ENCODE peak calls at places on chromosomes 1 and 21, in ten cellular contexts. One of them, this sample, is unnamed.
A peak's percentile ranks its signal among the peaks of the same experiment; 100 is the strongest.

GRCh38 chr1:40383488-40384412 is 10.2 kb downstream of the SMAP2 start:
- DNase-seq in breast epithelium: no peak
- DNase-seq in body of pancreas: peak; percentile 46
- DNase-seq in ovary: no peak
- DNase-seq in uterus: no peak
- DNase-seq in A549: no peak
- DNase-seq in prostate gland: no peak
- DNase-seq in adrenal gland: no peak
- DNase-seq in transverse colon: no peak
- DNase-seq in IMR-90: peak; percentile 93
- DNase-seq in this sample: no peak

GRCh38 chr1:8800416-8800815 is 17.0 kb downstream of the RERE start:
- DNase-seq in breast epithelium: no peak
- DNase-seq in body of pancreas: no peak
- DNase-seq in ovary: no peak
- DNase-seq in uterus: no peak
- DNase-seq in A549: no peak
- DNase-seq in prostate gland: no peak
- DNase-seq in adrenal gland: no peak
- DNase-seq in transverse colon: no peak
- DNase-seq in IMR-90: no peak
- DNase-seq in this sample: no peak

GRCh38 chr1:101251504-101251903 is 14.7 kb downstream of the S1PR1 start:
- DNase-seq in breast epithelium: no peak
- DNase-seq in body of pancreas: no peak
- DNase-seq in ovary: no peak
- DNase-seq in uterus: no peak
- DNase-seq in A549: no peak
- DNase-seq in prostate gland: no peak
- DNase-seq in adrenal gland: no peak
- DNase-seq in transverse colon: no peak
- DNase-seq in IMR-90: no peak
- DNase-seq in this sample: no peak

GRCh38 chr1:240808381-240808780 is 196.4 kb upstream of the GREM2 start:
- DNase-seq in breast epithelium: no peak
- DNase-seq in body of pancreas: no peak
- DNase-seq in ovary: no peak
- DNase-seq in uterus: no peak
- DNase-seq in A549: no peak
- DNase-seq in prostate gland: no peak
- DNase-seq in adrenal gland: no peak
- DNase-seq in transverse colon: no peak
- DNase-seq in IMR-90: no peak
- DNase-seq in this sample: no peak

GRCh38 chr1:171963762-171964161 is 122.5 kb downstream of the DNM3 start:
- DNase-seq in breast epithelium: no peak
- DNase-seq in body of pancreas: no peak
- DNase-seq in ovary: no peak
- DNase-seq in uterus: no peak
- DNase-seq in A549: no peak
- DNase-seq in prostate gland: no peak
- DNase-seq in adrenal gland: no peak
- DNase-seq in transverse colon: no peak
- DNase-seq in IMR-90: no peak
- DNase-seq in this sample: no peak

GRCh38 chr1:179105393-179105792 is 23.5 kb downstream of the TOR3A start:
- DNase-seq in breast epithelium: no peak
- DNase-seq in body of pancreas: no peak
- DNase-seq in ovary: no peak
- DNase-seq in uterus: no peak
- DNase-seq in A549: peak; percentile 55
- DNase-seq in prostate gland: no peak
- DNase-seq in adrenal gland: peak; percentile 41
- DNase-seq in transverse colon: no peak
- DNase-seq in IMR-90: no peak
- DNase-seq in this sample: no peak

GRCh38 chr1:152996633-152997385 is 4.7 kb upstream of the SPRR3 start:
- DNase-seq in breast epithelium: no peak
- DNase-seq in body of pancreas: no peak
- DNase-seq in ovary: no peak
- DNase-seq in uterus: no peak
- DNase-seq in A549: no peak
- DNase-seq in prostate gland: no peak
- DNase-seq in adrenal gland: no peak
- DNase-seq in transverse colon: no peak
- DNase-seq in IMR-90: no peak
- DNase-seq in this sample: no peak

GRCh38 chr1:35660581-35661473 is 19.5 kb upstream of the PSMB2 start:
- DNase-seq in breast epithelium: no peak
- DNase-seq in body of pancreas: no peak
- DNase-seq in ovary: no peak
- DNase-seq in uterus: no peak
- DNase-seq in A549: peak; percentile 20
- DNase-seq in prostate gland: no peak
- DNase-seq in adrenal gland: no peak
- DNase-seq in transverse colon: no peak
- DNase-seq in IMR-90: peak; percentile 75
- DNase-seq in this sample: no peak

GRCh38 chr1:109984190-109984455 is 442 bp upstream of the AHCYL1 start:
- DNase-seq in breast epithelium: no peak
- DNase-seq in body of pancreas: no peak
- DNase-seq in ovary: no peak
- DNase-seq in uterus: no peak
- DNase-seq in A549: peak; percentile 65
- DNase-seq in prostate gland: no peak
- DNase-seq in adrenal gland: no peak
- DNase-seq in transverse colon: no peak
- DNase-seq in IMR-90: peak; percentile 34
- DNase-seq in this sample: no peak

GRCh38 chr21:44298301-44298700 is 1.6 kb upstream of the PFKL start:
- DNase-seq in breast epithelium: no peak
- DNase-seq in body of pancreas: no peak
- DNase-seq in ovary: no peak
- DNase-seq in uterus: no peak
- DNase-seq in A549: no peak
- DNase-seq in prostate gland: no peak
- DNase-seq in adrenal gland: no peak
- DNase-seq in transverse colon: no peak
- DNase-seq in IMR-90: peak; percentile 7
- DNase-seq in this sample: no peak

GRCh38 chr21:42784896-42785451 is 94.4 kb downstream of the WDR4 start:
- DNase-seq in breast epithelium: no peak
- DNase-seq in body of pancreas: no peak
- DNase-seq in ovary: no peak
- DNase-seq in uterus: no peak
- DNase-seq in A549: no peak
- DNase-seq in prostate gland: no peak
- DNase-seq in adrenal gland: no peak
- DNase-seq in transverse colon: no peak
- DNase-seq in IMR-90: no peak
- DNase-seq in this sample: no peak

GRCh38 chr21:32456497-32456918 is 44.0 kb downstream of the EVA1C start:
- DNase-seq in breast epithelium: no peak
- DNase-seq in body of pancreas: no peak
- DNase-seq in ovary: peak; percentile 67
- DNase-seq in uterus: peak; percentile 90
- DNase-seq in A549: no peak
- DNase-seq in prostate gland: peak; percentile 24
- DNase-seq in adrenal gland: no peak
- DNase-seq in transverse colon: no peak
- DNase-seq in IMR-90: peak; percentile 84
- DNase-seq in this sample: peak; percentile 43

GRCh38 chr1:244224487-244225430 is 173.7 kb downstream of the ZBTB18 start:
- DNase-seq in breast epithelium: no peak
- DNase-seq in body of pancreas: no peak
- DNase-seq in ovary: no peak
- DNase-seq in uterus: no peak
- DNase-seq in A549: no peak
- DNase-seq in prostate gland: no peak
- DNase-seq in adrenal gland: peak; percentile 76
- DNase-seq in transverse colon: peak; percentile 20
- DNase-seq in IMR-90: no peak
- DNase-seq in this sample: peak; percentile 33

GRCh38 chr21:42939581-42940413 is 14.4 kb upstream of the ERVH48-1 start:
- DNase-seq in breast epithelium: peak; percentile 61
- DNase-seq in body of pancreas: peak; percentile 81
- DNase-seq in ovary: peak; percentile 87
- DNase-seq in uterus: peak; percentile 95
- DNase-seq in A549: peak; percentile 76
- DNase-seq in prostate gland: peak; percentile 84
- DNase-seq in adrenal gland: peak; percentile 94
- DNase-seq in transverse colon: peak; percentile 73
- DNase-seq in IMR-90: peak; percentile 99
- DNase-seq in this sample: peak; percentile 68

GRCh38 chr1:149936992-149937705 is 470 bp upstream of the MTMR11 start:
- DNase-seq in breast epithelium: no peak
- DNase-seq in body of pancreas: no peak
- DNase-seq in ovary: no peak
- DNase-seq in uterus: no peak
- DNase-seq in A549: peak; percentile 87
- DNase-seq in prostate gland: peak; percentile 32
- DNase-seq in adrenal gland: peak; percentile 79
- DNase-seq in transverse colon: peak; percentile 72
- DNase-seq in IMR-90: peak; percentile 58
- DNase-seq in this sample: no peak
- TF ChIP-seq CTCF in breast epithelium: no peak
- TF ChIP-seq CTCF in body of pancreas: no peak
- TF ChIP-seq CTCF in ovary: no peak
- TF ChIP-seq CTCF in uterus: no peak
- TF ChIP-seq CTCF in A549: no peak
- TF ChIP-seq CTCF in prostate gland: no peak
- TF ChIP-seq CTCF in adrenal gland: no peak
- TF ChIP-seq CTCF in transverse colon: no peak
- TF ChIP-seq CTCF in IMR-90: peak; percentile 24
- TF ChIP-seq CTCF in this sample: no peak

GRCh38 chr1:242349636-242350035 is 174.9 kb downstream of the PLD5 start:
- DNase-seq in breast epithelium: no peak
- DNase-seq in body of pancreas: no peak
- DNase-seq in ovary: no peak
- DNase-seq in uterus: no peak
- DNase-seq in A549: no peak
- DNase-seq in prostate gland: no peak
- DNase-seq in adrenal gland: no peak
- DNase-seq in transverse colon: no peak
- DNase-seq in IMR-90: no peak
- DNase-seq in this sample: no peak
- TF ChIP-seq POLR2A in breast epithelium: no peak
- TF ChIP-seq POLR2A in body of pancreas: no peak
- TF ChIP-seq POLR2A in ovary: no peak
- TF ChIP-seq POLR2A in uterus: no peak
- TF ChIP-seq POLR2A in A549: no peak
- TF ChIP-seq POLR2A in prostate gland: no peak
- TF ChIP-seq POLR2A in adrenal gland: no peak
- TF ChIP-seq POLR2A in transverse colon: no peak
- TF ChIP-seq POLR2A in IMR-90: no peak
- TF ChIP-seq POLR2A in this sample: no peak

DNA sequence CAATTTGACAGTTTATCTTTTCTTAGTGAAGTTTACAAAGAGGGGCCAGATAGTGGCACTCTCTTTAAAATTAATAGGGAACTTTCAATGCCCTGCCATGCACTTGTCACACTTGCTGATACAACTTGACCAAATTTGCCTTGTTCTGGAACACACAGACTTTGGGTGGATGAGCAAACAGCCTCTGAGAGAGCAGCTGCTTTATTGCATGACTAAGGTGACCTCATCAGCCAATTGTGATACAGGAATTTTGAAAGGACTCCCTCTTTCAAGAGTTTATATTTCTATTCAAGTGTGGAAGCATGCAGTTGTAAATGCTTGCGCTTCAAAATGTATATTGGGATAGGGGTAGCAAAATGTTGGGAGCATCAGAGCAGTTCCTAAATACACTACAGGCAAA is 2.1 kb upstream of the RGS1 start:
- DNase-seq in breast epithelium: no peak
- DNase-seq in body of pancreas: no peak
- DNase-seq in ovary: no peak
- DNase-seq in uterus: no peak
- DNase-seq in A549: no peak
- DNase-seq in prostate gland: no peak
- DNase-seq in adrenal gland: no peak
- DNase-seq in transverse colon: no peak
- DNase-seq in IMR-90: peak; percentile 82
- DNase-seq in this sample: no peak
- H3K27ac ChIP-seq in breast epithelium: no peak overlapping the region
- H3K27ac ChIP-seq in body of pancreas: no peak overlapping the region
- H3K27ac ChIP-seq in ovary: no peak overlapping the region
- H3K27ac ChIP-seq in uterus: peak overlapping the region; percentile 5
- H3K27ac ChIP-seq in A549: no peak overlapping the region
- H3K27ac ChIP-seq in prostate gland: no peak overlapping the region
- H3K27ac ChIP-seq in adrenal gland: no peak overlapping the region
- H3K27ac ChIP-seq in transverse colon: peak overlapping the region; percentile 52
- H3K27ac ChIP-seq in IMR-90: no peak overlapping the region
- H3K27ac ChIP-seq in this sample: no peak overlapping the region

GRCh38 chr1:218164930-218165686 is 120.0 kb upstream of the RRP15 start:
- DNase-seq in breast epithelium: no peak
- DNase-seq in body of pancreas: no peak
- DNase-seq in ovary: no peak
- DNase-seq in uterus: no peak
- DNase-seq in A549: peak; percentile 11
- DNase-seq in prostate gland: peak; percentile 6
- DNase-seq in adrenal gland: no peak
- DNase-seq in transverse colon: peak; percentile 7
- DNase-seq in IMR-90: no peak
- DNase-seq in this sample: no peak
- TF ChIP-seq CTCF in breast epithelium: no peak
- TF ChIP-seq CTCF in body of pancreas: no peak
- TF ChIP-seq CTCF in ovary: no peak
- TF ChIP-seq CTCF in uterus: no peak
- TF ChIP-seq CTCF in A549: no peak
- TF ChIP-seq CTCF in prostate gland: no peak
- TF ChIP-seq CTCF in adrenal gland: no peak
- TF ChIP-seq CTCF in transverse colon: no peak
- TF ChIP-seq CTCF in IMR-90: no peak
- TF ChIP-seq CTCF in this sample: no peak

This sample was measured in tibial nerve.